ENCODE peak calls at places on chromosome 2, in seven cellular contexts. C, Y, O, M, E, K and X are unnamed samples.

GRCh38 chr2:218607436-218608115 is at the start of gene PLCD4:
- DNase-seq in O (no peak), K (no peak), M (no peak), Y (peak), C (no peak), E (no peak), X (no peak)

GRCh38 chr2:141611143-141611571 is 519.7 kb downstream of the LRP1B start:
- DNase-seq in O (no peak), Y (no peak), C (no peak), K (no peak), E (no peak), M (no peak), X (no peak)

GRCh38 chr2:106105151-106105922 is 88.8 kb downstream of the UXS1 start:
- DNase-seq in Y (no peak), K (no peak), M (no peak), C (no peak), E (no peak), O (no peak), X (no peak)

GRCh38 chr2:219081701-219082331 is 21.1 kb upstream of the IHH start:
- DNase-seq in O (no peak), E (no peak), K (no peak), M (no peak), C (no peak), Y (no peak), X (no peak)

GRCh38 chr2:237254369-237254861 is 159.5 kb downstream of the COL6A3 start:
- DNase-seq in E (no peak), M (no peak), O (no peak), C (no peak), Y (no peak), K (no peak), X (no peak)

GRCh38 chr2:45330617-45331016 is 280.4 kb downstream of the SRBD1 start:
- DNase-seq in K (no peak), E (no peak), Y (no peak), M (peak), C (no peak), O (no peak), X (no peak)

GRCh38 chr2:106990307-106990706 is 104.3 kb upstream of the ST6GAL2 start:
- DNase-seq in E (no peak), M (no peak), K (no peak), C (no peak), O (no peak), Y (no peak), X (no peak)

GRCh38 chr2:127355407-127356008 is 32.3 kb downstream of the MAP3K2 start:
- DNase-seq in E (no peak), M (no peak), K (peak), C (no peak), O (no peak), Y (no peak), X (no peak)

GRCh38 chr2:31078579-31079105 is 59.6 kb downstream of the GALNT14 start:
- DNase-seq in O (no peak), E (no peak), C (no peak), M (no peak), Y (no peak), K (no peak), X (no peak)

GRCh38 chr2:220259656-220260055 is 632.2 kb downstream of the SLC4A3 start:
- DNase-seq in M (no peak), E (no peak), C (no peak), O (no peak), K (no peak), Y (no peak), X (no peak)

GRCh38 chr2:196555161-196555560 is 84.4 kb upstream of the CCDC150 start:
- DNase-seq in C (no peak), M (no peak), K (no peak), Y (no peak), O (no peak), E (no peak), X (no peak)

GRCh38 chr2:231807020-231807419 is 20.8 kb downstream of the COPS7B start:
- DNase-seq in K (no peak), O (no peak), C (no peak), M (no peak), E (no peak), Y (no peak), X (no peak)

GRCh38 chr2:218516614-218517013 is 51.5 kb downstream of the USP37 start:
- DNase-seq in K (no peak), C (no peak), E (no peak), M (no peak), O (no peak), Y (no peak), X (no peak)

GRCh38 chr2:171595896-171596295 is 73.6 kb downstream of the CYBRD1 start:
- DNase-seq in Y (no peak), M (peak), K (no peak), O (no peak), E (no peak), C (no peak), X (no peak)

GRCh38 chr2:19255481-19255880 is 102.9 kb downstream of the OSR1 start:
- DNase-seq in O (no peak), K (no peak), E (no peak), C (no peak), M (no peak), Y (no peak), X (no peak)

GRCh38 chr2:69185807-69186206 is 172.8 kb downstream of the ANTXR1 start:
- DNase-seq in O (no peak), K (no peak), E (no peak), M (no peak), C (no peak), Y (no peak), X (no peak)

GRCh38 chr2:216283038-216283900 is 89.0 kb downstream of the MARCHF4 start:
- DNase-seq in K (no peak), E (no peak), C (no peak), M (no peak), Y (no peak), O (no peak), X (no peak)

GRCh38 chr2:238860966-238861730 is 13.3 kb downstream of the TWIST2 start:
- DNase-seq in O (no peak), Y (no peak), E (no peak), C (no peak), K (no peak), M (no peak), X (no peak)

GRCh38 chr2:151682459-151683003 is 51.7 kb downstream of the NEB start:
- DNase-seq in Y (no peak), E (no peak), C (no peak), O (no peak), K (no peak), M (no peak), X (no peak)

GRCh38 chr2:165725421-165725820 is 68.6 kb downstream of the GALNT3 start:
- DNase-seq in C (no peak), K (no peak), E (no peak), Y (no peak), O (no peak), M (peak), X (no peak)

GRCh38 chr2:101294861-101295260 is 13.6 kb downstream of the RNF149 start:
- DNase-seq in M (no peak), O (no peak), Y (no peak), E (no peak), K (no peak), C (no peak), X (no peak)

GRCh38 chr2:188963738-188964137 is 10.4 kb upstream of the COL3A1 start:
- DNase-seq in C (no peak), E (no peak), Y (no peak), M (no peak), O (no peak), K (no peak), X (no peak)

GRCh38 chr2:239685556-239685955 is 284.7 kb upstream of the HDAC4 start:
- DNase-seq in E (peak), Y (peak), M (no peak), C (no peak), O (no peak), K (no peak), X (no peak)

GRCh38 chr2:158931577-158931976 is 36.9 kb upstream of the TANC1 start:
- DNase-seq in M (no peak), C (no peak), O (no peak), Y (no peak), E (no peak), K (no peak), X (no peak)

GRCh38 chr2:19576411-19576810 is 218.0 kb upstream of the OSR1 start:
- DNase-seq in Y (no peak), M (peak), K (no peak), C (no peak), O (no peak), E (no peak), X (no peak)

GRCh38 chr2:168671932-168672331 is 130.5 kb upstream of the NOSTRIN start:
- DNase-seq in M (no peak), C (no peak), O (no peak), Y (no peak), K (no peak), E (no peak), X (no peak)

GRCh38 chr2:219527076-219527394 is 12.8 kb downstream of the ASIC4 start:
- DNase-seq in K (no peak), Y (no peak), C (no peak), E (no peak), M (no peak), O (no peak), X (no peak)

GRCh38 chr2:187876554-187876953 is 322.3 kb upstream of the TFPI start:
- DNase-seq in K (no peak), C (no peak), Y (no peak), E (no peak), M (no peak), O (no peak), X (no peak)

GRCh38 chr2:237280235-237280634 is 133.7 kb downstream of the COL6A3 start:
- DNase-seq in C (no peak), M (no peak), Y (peak), E (no peak), K (no peak), O (no peak), X (no peak)

GRCh38 chr2:108853421-108853820 is 66.8 kb downstream of the CCDC138 start:
- DNase-seq in M (peak), Y (no peak), C (no peak), K (no peak), E (no peak), O (no peak), X (no peak)

GRCh38 chr2:111667542-111668273 is 216.3 kb downstream of the ANAPC1 start:
- DNase-seq in E (peak), K (no peak), O (peak), M (peak), C (no peak), Y (no peak), X (no peak)

GRCh38 chr2:233857511-233858118 is 3.3 kb upstream of the HJURP start:
- DNase-seq in K (peak), Y (peak), M (no peak), E (no peak), O (no peak), C (no peak), X (no peak)
- H3K4me3 ChIP-seq in K (no peak), Y (no peak), M (no peak), E (no peak), O (no peak), C (no peak), X (no peak)

GRCh38 chr2:120670771-120671480 is 64.7 kb upstream of the GLI2 start:
- DNase-seq in K (no peak), M (no peak), E (peak), Y (no peak), C (no peak), O (no peak), X (no peak)
- H3K27ac ChIP-seq in K (no peak), M (no peak), E (no peak), Y (no peak), C (no peak), O (no peak), X (no peak)

GRCh38 chr2:66582364-66582974 is 147.5 kb downstream of the MEIS1 start:
- DNase-seq in K (no peak), M (no peak), E (no peak), O (peak), Y (no peak), C (no peak), X (no peak)
- H3K4me3 ChIP-seq in K (no peak), M (no peak), E (no peak), O (peak), Y (no peak), C (no peak), X (no peak)

GRCh38 chr2:39379643-39380524 is 57.2 kb downstream of the MAP4K3 start:
- DNase-seq in E (no peak), C (no peak), M (peak), O (peak), Y (no peak), K (no peak), X (no peak)
- H3K27ac ChIP-seq in E (no peak), C (peak), M (no peak), O (peak), Y (peak), K (no peak), X (peak)

GRCh38 chr2:119434664-119435063 is 3.0 kb downstream of the TMEM37 start:
- DNase-seq in M (no peak), O (no peak), C (no peak), Y (no peak), K (no peak), E (no peak), X (no peak)

GRCh38 chr2:119433636-119434327 is 2.1 kb downstream of the TMEM37 start:
- DNase-seq in K (no peak), O (no peak), E (no peak), Y (no peak), M (no peak), C (no peak), X (no peak)

GRCh38 chr2:119431976-119432881 is 575 bp downstream of the TMEM37 start:
- DNase-seq in O (no peak), E (no peak), M (no peak), Y (peak), K (no peak), C (no peak), X (no peak)

GRCh38 chr2:119431155-119431975 is at the start of gene TMEM37:
- DNase-seq in M (peak), O (peak), Y (peak), E (no peak), K (no peak), C (peak), X (no peak)

GRCh38 chr2:119432882-119433522 is 1.3 kb downstream of the TMEM37 start:
- DNase-seq in O (no peak), C (no peak), M (no peak), E (no peak), K (no peak), Y (no peak), X (no peak)
- H3K4me3 ChIP-seq in O (peak), C (peak), M (no peak), E (peak), K (no peak), Y (no peak), X (no peak)

DNA sequence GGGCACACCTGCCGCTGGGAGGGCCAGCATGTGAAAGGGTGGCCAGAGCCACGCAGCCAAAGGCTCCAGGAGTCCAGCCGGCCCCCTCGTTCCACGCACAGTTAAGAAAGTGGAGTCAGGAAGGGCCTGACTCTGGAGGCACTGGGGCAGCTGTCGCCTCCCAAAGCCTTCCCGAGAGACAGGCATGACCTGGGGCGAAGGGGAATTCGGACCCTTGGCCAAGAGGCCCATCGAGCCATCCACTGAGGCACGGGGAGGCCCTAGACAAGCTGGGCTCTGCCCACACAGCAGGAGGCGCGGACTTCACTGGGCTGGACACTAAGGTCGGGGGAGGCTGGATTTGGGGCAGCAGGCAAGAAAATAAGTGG is 38.5 kb upstream of the SNED1 start:
- DNase-seq in M (no peak), O (no peak), E (peak), C (no peak), Y (no peak), K (no peak), X (no peak)
- H3K27ac ChIP-seq in M (no peak), O (peak), E (peak), C (no peak), Y (no peak), K (no peak), X (no peak)

DNA sequence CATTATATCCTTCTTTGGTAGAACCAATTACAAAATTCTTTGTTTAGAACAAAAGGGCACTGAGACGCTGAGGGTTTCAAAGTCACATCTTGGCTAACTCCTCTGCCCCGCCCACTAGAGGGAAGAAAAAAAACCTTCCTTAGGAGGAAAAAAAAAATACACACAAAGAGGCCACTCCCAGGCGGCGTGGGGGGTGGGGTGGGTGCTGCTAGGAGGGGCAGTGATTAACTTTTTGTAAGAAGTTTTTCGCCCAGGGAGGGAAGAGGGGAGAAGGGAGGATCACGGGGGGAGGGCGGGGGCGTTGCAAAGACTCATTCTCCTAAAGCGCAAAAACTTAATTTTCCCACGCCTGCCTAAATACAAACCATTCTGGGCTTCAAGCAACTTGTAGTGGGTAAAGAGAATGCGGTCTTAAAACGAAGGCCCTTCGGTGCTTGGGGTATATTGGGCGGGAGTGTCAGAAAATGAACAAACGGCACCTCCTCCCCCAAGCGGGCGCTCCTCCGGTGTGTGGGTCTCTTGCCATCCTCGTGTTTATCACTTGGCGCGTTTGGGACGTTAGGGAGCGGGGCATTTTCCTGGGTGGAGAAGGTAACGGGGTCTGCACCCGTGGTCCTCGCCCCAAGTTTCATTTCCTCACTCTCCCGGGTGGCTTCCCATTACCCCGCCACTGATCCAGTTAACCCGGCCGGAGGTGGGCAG is 1.7 kb downstream of the CXCR4 start:
- DNase-seq in E (no peak), C (peak), Y (peak), K (peak), M (no peak), O (no peak), X (no peak)
- H3K4me3 ChIP-seq in E (peak), C (peak), Y (peak), K (peak), M (no peak), O (peak), X (peak)